ENCODE peak calls at places on chromosomes 13 and 19, in five cellular contexts. One of them, this sample, is unnamed.

GRCh38 chr19:8877854-8878705 is 45.9 kb downstream of the MBD3L1 start:
- DNase-seq in endothelial cell of umbilical vein: no peak
- DNase-seq in BE2C: peak
- DNase-seq in fibroblast of lung: no peak
- DNase-seq in psoas muscle: no peak
- DNase-seq in this sample: no peak

GRCh38 chr19:54465367-54466109 is 2.0 kb upstream of the LENG9 start:
- DNase-seq in fibroblast of lung: no peak
- DNase-seq in psoas muscle: peak
- DNase-seq in endothelial cell of umbilical vein: no peak
- DNase-seq in BE2C: no peak
- DNase-seq in this sample: no peak

GRCh38 chr19:14119644-14120496 is 2.3 kb upstream of the PRKACA start:
- DNase-seq in BE2C: no peak
- DNase-seq in endothelial cell of umbilical vein: no peak
- DNase-seq in fibroblast of lung: no peak
- DNase-seq in psoas muscle: no peak
- DNase-seq in this sample: no peak

GRCh38 chr13:41609828-41610227 is 152.5 kb downstream of the RGCC start:
- DNase-seq in endothelial cell of umbilical vein: no peak
- DNase-seq in BE2C: no peak
- DNase-seq in fibroblast of lung: no peak
- DNase-seq in psoas muscle: no peak
- DNase-seq in this sample: no peak

GRCh38 chr19:53868091-53868891 is 608 bp downstream of the MYADM start:
- DNase-seq in BE2C: peak
- DNase-seq in fibroblast of lung: peak
- DNase-seq in psoas muscle: peak
- DNase-seq in endothelial cell of umbilical vein: peak
- DNase-seq in this sample: no peak

GRCh38 chr13:113976711-113977684 is 3.1 kb upstream of the C13orf46 start:
- DNase-seq in fibroblast of lung: peak
- DNase-seq in psoas muscle: peak
- DNase-seq in BE2C: peak
- DNase-seq in endothelial cell of umbilical vein: no peak
- DNase-seq in this sample: peak

GRCh38 chr13:39699274-39699673 is 43.8 kb downstream of the COG6 start:
- DNase-seq in BE2C: no peak
- DNase-seq in endothelial cell of umbilical vein: no peak
- DNase-seq in psoas muscle: no peak
- DNase-seq in fibroblast of lung: no peak
- DNase-seq in this sample: no peak

GRCh38 chr19:925912-926594 is at the start of gene ARID3A:
- DNase-seq in psoas muscle: peak
- DNase-seq in fibroblast of lung: peak
- DNase-seq in endothelial cell of umbilical vein: no peak
- DNase-seq in BE2C: peak
- DNase-seq in this sample: peak

GRCh38 chr13:79385694-79386093 is 20.4 kb downstream of the RBM26 start:
- DNase-seq in fibroblast of lung: peak
- DNase-seq in endothelial cell of umbilical vein: peak
- DNase-seq in psoas muscle: no peak
- DNase-seq in BE2C: no peak
- DNase-seq in this sample: no peak

GRCh38 chr13:35512271-35512920 is 35.9 kb upstream of the MAB21L1 start:
- DNase-seq in psoas muscle: peak
- DNase-seq in fibroblast of lung: peak
- DNase-seq in endothelial cell of umbilical vein: peak
- DNase-seq in BE2C: no peak
- DNase-seq in this sample: peak

GRCh38 chr13:46648166-46648607 is 95.2 kb downstream of the LRCH1 start:
- DNase-seq in psoas muscle: no peak
- DNase-seq in BE2C: peak
- DNase-seq in endothelial cell of umbilical vein: no peak
- DNase-seq in fibroblast of lung: no peak
- DNase-seq in this sample: no peak

GRCh38 chr13:41127746-41128145 is 4.9 kb downstream of the KBTBD6 start:
- DNase-seq in psoas muscle: no peak
- DNase-seq in endothelial cell of umbilical vein: no peak
- DNase-seq in fibroblast of lung: no peak
- DNase-seq in BE2C: no peak
- DNase-seq in this sample: no peak

GRCh38 chr13:42396501-42396900 is 124.5 kb downstream of the AKAP11 start:
- DNase-seq in endothelial cell of umbilical vein: no peak
- DNase-seq in BE2C: no peak
- DNase-seq in fibroblast of lung: no peak
- DNase-seq in psoas muscle: no peak
- DNase-seq in this sample: no peak

GRCh38 chr19:30669329-30670010 is 297.3 kb downstream of the ZNF536 start:
- DNase-seq in endothelial cell of umbilical vein: peak
- DNase-seq in BE2C: peak
- DNase-seq in fibroblast of lung: peak
- DNase-seq in psoas muscle: peak
- DNase-seq in this sample: no peak

DNA sequence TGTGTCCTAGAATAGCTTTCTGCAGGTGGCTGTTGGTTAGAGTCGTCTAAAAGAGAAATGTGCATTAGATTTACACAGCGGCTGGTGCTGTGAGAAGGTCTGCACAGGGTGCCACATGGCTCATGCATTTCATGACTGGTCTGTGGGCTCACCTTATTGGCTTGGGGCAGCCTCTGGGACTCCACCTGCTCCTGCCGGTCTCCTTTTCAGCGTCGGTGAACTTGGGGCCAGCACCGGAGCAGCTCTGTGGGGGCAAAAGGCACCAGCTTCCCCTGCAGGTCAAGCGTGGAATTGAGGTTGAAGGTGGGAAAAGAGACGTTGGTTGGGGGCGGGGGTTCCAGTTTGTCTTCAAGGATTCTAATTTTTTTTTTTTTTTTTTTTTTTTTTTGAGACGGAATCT is 3.1 kb upstream of the PNMA8C start:
- DNase-seq in psoas muscle: no peak
- DNase-seq in BE2C: no peak
- DNase-seq in fibroblast of lung: no peak
- DNase-seq in endothelial cell of umbilical vein: no peak
- DNase-seq in this sample: no peak
- TF ChIP-seq CTCF in psoas muscle: no peak
- TF ChIP-seq CTCF in BE2C: peak
- TF ChIP-seq CTCF in fibroblast of lung: no peak
- TF ChIP-seq CTCF in endothelial cell of umbilical vein: no peak
- TF ChIP-seq CTCF in this sample: no peak

GRCh38 chr19:18764591-18765051 is 26.5 kb downstream of the COMP start:
- DNase-seq in BE2C: no peak
- DNase-seq in endothelial cell of umbilical vein: no peak
- DNase-seq in fibroblast of lung: peak
- DNase-seq in psoas muscle: no peak
- DNase-seq in this sample: no peak
- H3K4me3 ChIP-seq in BE2C: no peak
- H3K4me3 ChIP-seq in endothelial cell of umbilical vein: no peak
- H3K4me3 ChIP-seq in fibroblast of lung: no peak
- H3K4me3 ChIP-seq in psoas muscle: no peak
- H3K4me3 ChIP-seq in this sample: no peak

GRCh38 chr19:51663650-51664049 is 17.0 kb upstream of the SIGLEC14 start:
- DNase-seq in fibroblast of lung: no peak
- DNase-seq in BE2C: no peak
- DNase-seq in endothelial cell of umbilical vein: no peak
- DNase-seq in psoas muscle: no peak
- DNase-seq in this sample: no peak

GRCh38 chr19:51664997-51665396 is 18.4 kb upstream of the SIGLEC14 start:
- DNase-seq in psoas muscle: no peak
- DNase-seq in BE2C: no peak
- DNase-seq in fibroblast of lung: no peak
- DNase-seq in endothelial cell of umbilical vein: no peak
- DNase-seq in this sample: no peak

GRCh38 chr19:51664131-51664530 is 17.5 kb upstream of the SIGLEC14 start:
- DNase-seq in fibroblast of lung: no peak
- DNase-seq in psoas muscle: no peak
- DNase-seq in BE2C: no peak
- DNase-seq in endothelial cell of umbilical vein: no peak
- DNase-seq in this sample: no peak

DNA sequence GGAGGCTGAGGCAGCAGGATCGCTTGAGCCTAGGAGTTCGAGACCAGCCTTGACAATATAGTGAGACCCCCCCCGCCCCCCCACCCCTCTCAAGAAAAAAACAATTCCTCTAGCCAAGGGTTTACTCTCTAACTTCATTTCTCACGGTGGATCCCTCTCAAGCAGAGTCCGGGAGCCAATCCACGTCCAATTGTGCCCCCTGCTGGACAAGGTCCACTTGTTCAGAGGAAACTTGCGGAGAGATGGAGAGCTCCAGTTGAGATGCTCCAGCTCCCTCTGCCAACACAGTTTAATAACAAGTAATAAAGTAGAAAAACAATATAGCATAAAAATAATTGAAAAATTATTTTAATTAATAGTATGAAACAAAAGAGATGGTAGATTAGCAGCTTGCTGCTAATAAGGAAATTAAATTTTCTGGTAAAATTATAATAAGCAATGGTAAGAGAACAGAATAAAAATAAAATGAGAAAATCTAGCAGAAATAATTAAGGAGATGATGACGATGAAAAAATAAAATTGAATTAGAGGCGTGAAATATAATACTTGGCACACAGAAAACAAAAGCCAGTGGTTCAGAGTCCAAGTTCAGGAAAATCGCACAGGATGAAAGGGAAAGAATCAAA is 14.5 kb upstream of the SIGLEC14 start:
- DNase-seq in BE2C: peak
- DNase-seq in endothelial cell of umbilical vein: peak
- DNase-seq in fibroblast of lung: peak
- DNase-seq in psoas muscle: peak
- DNase-seq in this sample: peak
- TF ChIP-seq CTCF in BE2C: peak
- TF ChIP-seq CTCF in endothelial cell of umbilical vein: peak
- TF ChIP-seq CTCF in fibroblast of lung: peak
- TF ChIP-seq CTCF in psoas muscle: peak
- TF ChIP-seq CTCF in this sample: peak

DNA sequence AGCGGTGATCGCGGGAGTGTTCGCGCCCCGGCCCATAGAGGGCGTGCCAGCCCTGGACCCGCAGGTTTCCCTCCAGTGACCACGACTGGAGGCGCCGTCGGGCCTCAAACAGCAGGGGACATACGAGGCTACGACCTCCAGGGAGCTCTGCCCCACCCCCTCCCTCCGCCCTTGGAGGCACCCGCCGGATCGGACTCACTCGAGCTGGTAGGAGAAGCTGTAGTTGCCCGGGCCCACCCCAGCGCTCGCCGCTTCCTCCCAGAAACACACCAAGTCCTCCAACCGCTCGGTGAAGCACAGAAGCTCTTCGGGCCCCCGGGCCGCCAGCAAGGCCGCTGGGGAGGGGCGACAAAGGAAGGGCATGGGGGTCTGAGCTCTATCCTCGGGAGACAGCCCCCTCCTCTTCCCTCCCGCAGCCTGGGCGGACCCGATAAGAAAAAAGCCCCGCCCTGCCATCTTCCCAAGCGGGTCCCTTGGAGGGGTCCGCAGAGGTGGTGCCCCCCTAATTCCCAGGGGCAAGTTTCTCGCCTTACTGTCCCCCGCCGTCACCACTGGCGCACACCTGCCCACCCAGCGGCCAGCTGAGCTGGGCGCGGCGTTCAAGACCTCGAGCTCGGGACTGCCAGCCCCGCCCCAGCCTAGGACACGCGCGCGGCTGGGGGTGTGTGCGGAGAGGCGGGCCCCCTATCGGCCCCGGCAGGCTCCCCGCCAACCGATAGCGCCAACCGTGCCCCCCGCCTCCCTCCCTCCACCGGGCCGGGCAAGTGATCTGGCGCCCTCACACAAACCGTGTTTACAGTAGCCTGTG is 1.0 kb downstream of the EPOR start:
- DNase-seq in psoas muscle: peak
- DNase-seq in endothelial cell of umbilical vein: peak
- DNase-seq in BE2C: peak
- DNase-seq in fibroblast of lung: no peak
- DNase-seq in this sample: no peak
- H3K4me3 ChIP-seq in psoas muscle: peak
- H3K4me3 ChIP-seq in endothelial cell of umbilical vein: peak
- H3K4me3 ChIP-seq in BE2C: peak
- H3K4me3 ChIP-seq in fibroblast of lung: peak
- H3K4me3 ChIP-seq in this sample: no peak

DNA sequence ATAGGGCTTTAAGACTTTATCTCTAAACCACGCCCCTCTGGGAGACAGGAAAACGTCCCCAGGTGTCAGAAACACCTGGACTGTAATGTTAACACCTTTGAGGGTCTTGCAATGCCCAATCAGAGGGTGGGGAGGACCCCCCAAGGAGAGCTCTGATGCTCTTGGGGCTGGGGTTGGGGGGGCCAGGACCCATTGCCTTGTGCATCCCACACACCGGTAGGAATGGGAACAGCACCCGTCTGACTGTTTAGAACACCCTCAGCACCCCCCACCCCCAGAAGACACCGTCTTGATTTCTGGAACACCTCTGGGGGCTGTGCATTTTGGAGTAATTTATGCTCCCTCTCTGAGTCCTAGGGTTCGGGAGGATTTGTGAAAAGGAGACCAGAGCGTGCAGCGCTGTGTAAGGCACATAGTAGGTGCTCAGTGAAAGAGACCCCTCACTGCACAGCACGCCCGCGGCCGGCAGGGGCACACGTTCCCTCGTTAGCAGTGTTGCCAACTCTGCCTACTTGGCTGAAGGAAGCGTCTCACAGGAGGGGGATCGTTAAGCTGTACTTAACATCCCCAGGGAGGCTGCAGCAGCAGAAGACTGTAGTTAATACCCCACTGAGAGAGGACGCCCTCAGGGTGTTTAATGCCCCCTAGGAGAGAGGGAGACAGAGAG is 2.8 kb upstream of the ERFL start:
- DNase-seq in endothelial cell of umbilical vein: no peak
- DNase-seq in fibroblast of lung: no peak
- DNase-seq in psoas muscle: no peak
- DNase-seq in BE2C: no peak
- DNase-seq in this sample: no peak
- TF ChIP-seq CTCF in endothelial cell of umbilical vein: peak
- TF ChIP-seq CTCF in fibroblast of lung: peak
- TF ChIP-seq CTCF in psoas muscle: no peak
- TF ChIP-seq CTCF in BE2C: no peak
- TF ChIP-seq CTCF in this sample: peak

DNA sequence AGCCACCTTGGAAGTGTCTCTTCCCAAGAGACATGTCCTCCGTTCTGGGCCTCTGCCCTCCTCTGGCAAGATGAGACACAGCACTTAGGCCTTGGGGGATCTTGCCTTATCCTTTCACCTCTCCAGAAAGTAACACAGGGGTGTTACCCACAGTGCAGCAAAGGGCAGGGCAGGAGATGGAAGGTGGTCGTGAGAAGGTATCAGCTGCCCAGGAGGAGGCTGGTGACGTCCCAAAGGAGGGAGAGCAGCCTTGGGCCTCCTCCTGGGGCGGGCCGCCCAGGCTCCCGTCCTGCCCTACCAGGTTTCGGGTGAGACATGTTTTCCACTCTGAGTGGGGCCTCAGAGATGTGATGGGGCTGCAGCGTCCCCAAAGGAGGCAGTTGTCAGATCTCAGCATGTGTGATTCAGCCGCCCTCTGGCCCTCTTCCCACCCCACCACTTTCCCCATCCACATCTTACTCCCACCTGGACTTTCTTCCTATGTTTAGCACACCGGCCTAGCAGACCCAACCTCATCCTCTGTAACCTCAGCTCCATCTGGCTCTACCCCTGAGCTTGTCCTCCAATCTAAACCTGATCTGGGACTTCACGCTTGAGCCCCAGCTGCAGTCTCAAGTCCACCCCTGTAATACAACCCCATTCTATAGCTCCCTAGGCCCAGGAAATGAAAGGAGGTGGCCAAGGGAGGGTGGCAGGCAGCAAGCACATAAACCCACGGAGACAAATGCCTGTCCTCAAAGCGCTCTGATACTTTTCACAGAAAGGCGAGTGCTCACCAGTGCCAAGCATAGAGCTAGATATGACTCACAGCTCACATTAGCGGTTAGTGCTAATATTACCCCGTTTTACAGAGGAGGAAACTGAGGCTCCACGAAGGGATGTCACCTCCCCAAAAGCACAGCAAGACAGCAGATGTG is 9.3 kb downstream of the POU2F2 start:
- DNase-seq in BE2C: no peak
- DNase-seq in fibroblast of lung: no peak
- DNase-seq in psoas muscle: peak
- DNase-seq in endothelial cell of umbilical vein: no peak
- DNase-seq in this sample: no peak
- H3K4me3 ChIP-seq in BE2C: no peak
- H3K4me3 ChIP-seq in fibroblast of lung: no peak
- H3K4me3 ChIP-seq in psoas muscle: no peak
- H3K4me3 ChIP-seq in endothelial cell of umbilical vein: no peak
- H3K4me3 ChIP-seq in this sample: no peak